ENCODE peak calls at places on chromosomes 12 and 14, in eight cellular contexts. E, G, M, F, X, R, D and U are unnamed samples. For H3K9me3, the result is how much of the 10 kb centered on the place peaks cover.

GRCh38 chr14:58774531-58774930 is 136.8 kb downstream of the DACT1 start:
- DNase-seq in E (no peak), F (no peak), M (no peak), R (no peak), G (no peak), X (no peak), D (no peak), U (no peak)

GRCh38 chr12:83168756-83169155 is 482.1 kb downstream of the TMTC2 start:
- DNase-seq in M (no peak), X (no peak), F (no peak), E (no peak), G (no peak), D (no peak), R (no peak), U (no peak)

GRCh38 chr12:106527356-106527755 is 55.4 kb upstream of the RFX4 start:
- DNase-seq in R (no peak), M (no peak), X (no peak), E (no peak), D (no peak), F (no peak), G (peak), U (no peak)

GRCh38 chr12:127115468-127116035 is 1151.4 kb upstream of the TMEM132C start:
- DNase-seq in E (no peak), G (no peak), R (no peak), M (no peak), X (no peak), F (no peak), D (no peak), U (no peak)

GRCh38 chr12:111248221-111248620 is 120.7 kb downstream of the PHETA1 start:
- DNase-seq in G (no peak), D (no peak), M (no peak), E (no peak), X (no peak), F (no peak), R (no peak), U (no peak)

GRCh38 chr12:66837311-66837627 is 158.4 kb upstream of the GRIP1 start:
- DNase-seq in G (no peak), X (no peak), E (no peak), R (no peak), M (no peak), F (no peak), D (no peak), U (no peak)

GRCh38 chr14:101352567-101352966 is 208.7 kb upstream of the DIO3 start:
- DNase-seq in X (no peak), E (no peak), M (no peak), R (no peak), F (no peak), G (no peak), D (peak), U (peak)

GRCh38 chr14:93464271-93464670 is 33.5 kb downstream of the UNC79 start:
- DNase-seq in R (no peak), X (no peak), E (no peak), D (no peak), G (no peak), F (no peak), M (no peak), U (no peak)

GRCh38 chr14:69013943-69014782 is 35.1 kb upstream of the ACTN1 start:
- DNase-seq in X (peak), F (no peak), E (peak), D (peak), R (peak), G (peak), M (no peak), U (peak)

GRCh38 chr12:13088503-13088902 is 15.0 kb downstream of the GSG1 start:
- DNase-seq in F (no peak), M (no peak), D (no peak), G (no peak), R (no peak), E (no peak), X (no peak), U (no peak)

GRCh38 chr12:93361159-93361919 is 16.4 kb upstream of the NUDT4 start:
- DNase-seq in G (peak), X (no peak), M (peak), D (no peak), R (no peak), F (no peak), E (no peak), U (no peak)

GRCh38 chr12:50619610-50619958 is 114.8 kb downstream of the DIP2B start:
- DNase-seq in G (no peak), X (no peak), D (no peak), F (no peak), E (no peak), R (no peak), M (no peak), U (no peak)

GRCh38 chr12:59587710-59588109 is 8.1 kb upstream of the SLC16A7 start:
- DNase-seq in X (no peak), M (no peak), R (no peak), E (no peak), G (no peak), D (no peak), F (no peak), U (no peak)

GRCh38 chr14:80275208-80275850 is 64.0 kb upstream of the DIO2 start:
- DNase-seq in D (no peak), F (no peak), E (no peak), G (peak), X (no peak), M (no peak), R (peak), U (no peak)

GRCh38 chr12:112380663-112381420 is 1.4 kb downstream of the HECTD4 start:
- DNase-seq in M (no peak), D (no peak), G (peak), E (no peak), F (no peak), R (peak), X (no peak), U (no peak)

GRCh38 chr12:50537538-50537919 is 32.7 kb downstream of the DIP2B start:
- DNase-seq in F (peak), G (peak), D (no peak), X (no peak), E (no peak), M (no peak), R (no peak), U (no peak)

GRCh38 chr14:95299271-95299670 is 20.4 kb downstream of the CLMN start:
- DNase-seq in G (no peak), M (no peak), R (no peak), X (no peak), D (no peak), F (no peak), E (no peak), U (no peak)

GRCh38 chr12:10543499-10543898 is 37.8 kb downstream of the EIF2S3B start:
- DNase-seq in G (no peak), D (no peak), E (no peak), F (no peak), R (no peak), M (no peak), X (no peak), U (no peak)

GRCh38 chr14:99312106-99312505 is 40.1 kb upstream of the BCL11B start:
- DNase-seq in X (no peak), E (no peak), F (no peak), D (no peak), R (no peak), M (no peak), G (no peak), U (no peak)

GRCh38 chr12:3089588-3089987 is 12.4 kb downstream of the TSPAN9 start:
- DNase-seq in E (no peak), M (no peak), X (no peak), R (no peak), D (no peak), G (no peak), F (no peak), U (no peak)

GRCh38 chr14:103825103-103825502 is 22.3 kb downstream of the PPP1R13B start:
- DNase-seq in E (no peak), M (no peak), G (no peak), R (no peak), F (no peak), D (no peak), X (no peak), U (no peak)

GRCh38 chr12:109445224-109445623 is 31.9 kb downstream of the KCTD10 start:
- DNase-seq in X (no peak), R (peak), F (no peak), E (no peak), G (peak), D (no peak), M (no peak), U (no peak)

GRCh38 chr14:70982204-70982603 is 74.9 kb downstream of the PCNX1 start:
- DNase-seq in X (no peak), R (no peak), G (no peak), D (no peak), E (no peak), F (no peak), M (no peak), U (no peak)

GRCh38 chr14:24145700-24146621 is at the start of gene PSME2:
- DNase-seq in G (peak), R (no peak), D (no peak), F (no peak), X (no peak), M (no peak), E (no peak), U (no peak)

GRCh38 chr14:30998100-30998706 is 27.2 kb upstream of the AP4S1 start:
- DNase-seq in D (no peak), E (no peak), F (no peak), X (no peak), R (no peak), M (no peak), G (no peak), U (no peak)

GRCh38 chr14:20624495-20625070 is 16.9 kb downstream of the OR6S1 start:
- DNase-seq in E (no peak), R (peak), X (no peak), G (peak), M (peak), F (no peak), D (peak), U (no peak)

GRCh38 chr12:56271031-56271430 is 4.3 kb downstream of the COQ10A start:
- DNase-seq in G (peak), R (peak), X (no peak), E (no peak), D (no peak), F (no peak), M (peak), U (no peak)

GRCh38 chr14:68391292-68392014 is 401.4 kb downstream of the ZFP36L1 start:
- DNase-seq in D (no peak), E (no peak), G (peak), F (no peak), M (no peak), X (no peak), R (peak), U (peak)

GRCh38 chr12:64976131-64976530 is 145.0 kb downstream of the WIF1 start:
- DNase-seq in X (no peak), F (no peak), M (no peak), R (no peak), E (no peak), G (no peak), D (no peak), U (no peak)

GRCh38 chr12:51814311-51815088 is 34.0 kb downstream of the FIGNL2 start:
- DNase-seq in F (no peak), R (peak), D (peak), G (peak), X (peak), E (peak), M (no peak), U (peak)

GRCh38 chr14:63770187-63770807 is 42.4 kb upstream of the SGPP1 start:
- DNase-seq in D (peak), E (no peak), M (no peak), R (peak), G (peak), F (peak), X (peak), U (peak)

GRCh38 chr14:75182820-75183219 is 6.4 kb upstream of the TMED10 start:
- DNase-seq in G (peak), D (no peak), R (peak), F (no peak), M (no peak), E (no peak), X (no peak), U (no peak)

GRCh38 chr12:71392521-71393145 is 47.0 kb upstream of the LGR5 start:
- DNase-seq in D (no peak), F (peak), X (no peak), R (peak), M (no peak), G (peak), E (no peak), U (no peak)

GRCh38 chr12:64633186-64633939 is 23.1 kb downstream of the RASSF3 start:
- DNase-seq in M (no peak), R (no peak), G (no peak), E (no peak), F (no peak), D (no peak), X (no peak), U (no peak)

GRCh38 chr12:1886396-1887008 is 31.9 kb downstream of the CACNA2D4 start:
- DNase-seq in F (no peak), D (no peak), E (no peak), R (no peak), M (no peak), G (no peak), X (no peak), U (peak)

GRCh38 chr12:1890119-1890703 is 28.2 kb downstream of the CACNA2D4 start:
- DNase-seq in M (no peak), D (no peak), X (peak), E (no peak), R (no peak), F (no peak), G (no peak), U (no peak)

GRCh38 chr12:1890810-1891209 is 27.6 kb downstream of the CACNA2D4 start:
- DNase-seq in E (no peak), X (no peak), M (no peak), F (no peak), G (no peak), R (no peak), D (no peak), U (no peak)

GRCh38 chr12:1885605-1886245 is 32.7 kb downstream of the CACNA2D4 start:
- DNase-seq in E (no peak), M (no peak), R (no peak), G (no peak), F (no peak), D (no peak), X (no peak), U (no peak)

GRCh38 chr12:1888923-1889322 is 29.5 kb downstream of the CACNA2D4 start:
- DNase-seq in M (no peak), D (no peak), G (no peak), F (no peak), R (no peak), E (no peak), X (no peak), U (no peak)
- H3K9me3 ChIP-seq in M (under half), D (under half), G (under half), F (under half), R (under half), E (under half), X (under half), U (under half)

DNA sequence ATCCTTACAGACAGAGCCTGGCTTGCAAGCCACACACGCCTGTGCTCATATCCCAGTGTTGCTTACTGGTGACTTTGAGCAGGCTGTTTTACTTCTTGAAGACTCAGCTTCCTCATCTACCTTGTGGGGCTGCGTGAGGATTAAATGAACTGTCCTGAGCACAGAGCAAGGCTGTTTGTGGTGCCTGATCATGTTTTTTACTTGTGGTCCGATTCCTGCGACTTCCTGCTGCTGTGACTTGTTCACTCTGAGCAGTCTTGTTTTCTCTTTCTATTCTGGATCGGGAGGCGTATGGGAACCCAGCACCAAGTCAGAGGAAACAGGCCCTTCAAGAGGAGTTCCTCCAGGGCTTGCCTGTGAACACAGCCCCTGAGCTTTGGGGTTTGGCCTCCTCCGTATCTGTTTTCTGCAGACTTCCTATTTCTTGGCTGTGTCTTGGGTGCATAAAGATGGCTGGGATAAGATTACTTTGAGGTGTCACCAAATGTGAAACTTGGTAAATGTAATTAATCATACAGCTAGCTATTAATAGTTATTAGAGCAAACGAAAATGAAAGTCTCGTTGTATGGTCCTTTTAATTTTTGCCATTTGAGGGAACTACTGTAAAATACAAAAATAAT is 251.7 kb downstream of the FOXN3 start:
- DNase-seq in E (no peak), G (peak), M (no peak), D (no peak), X (no peak), R (no peak), F (no peak), U (no peak)
- H3K9me3 ChIP-seq in E (under half), G (under half), M (under half), D (under half), X (under half), R (under half), F (under half), U (under half)

DNA sequence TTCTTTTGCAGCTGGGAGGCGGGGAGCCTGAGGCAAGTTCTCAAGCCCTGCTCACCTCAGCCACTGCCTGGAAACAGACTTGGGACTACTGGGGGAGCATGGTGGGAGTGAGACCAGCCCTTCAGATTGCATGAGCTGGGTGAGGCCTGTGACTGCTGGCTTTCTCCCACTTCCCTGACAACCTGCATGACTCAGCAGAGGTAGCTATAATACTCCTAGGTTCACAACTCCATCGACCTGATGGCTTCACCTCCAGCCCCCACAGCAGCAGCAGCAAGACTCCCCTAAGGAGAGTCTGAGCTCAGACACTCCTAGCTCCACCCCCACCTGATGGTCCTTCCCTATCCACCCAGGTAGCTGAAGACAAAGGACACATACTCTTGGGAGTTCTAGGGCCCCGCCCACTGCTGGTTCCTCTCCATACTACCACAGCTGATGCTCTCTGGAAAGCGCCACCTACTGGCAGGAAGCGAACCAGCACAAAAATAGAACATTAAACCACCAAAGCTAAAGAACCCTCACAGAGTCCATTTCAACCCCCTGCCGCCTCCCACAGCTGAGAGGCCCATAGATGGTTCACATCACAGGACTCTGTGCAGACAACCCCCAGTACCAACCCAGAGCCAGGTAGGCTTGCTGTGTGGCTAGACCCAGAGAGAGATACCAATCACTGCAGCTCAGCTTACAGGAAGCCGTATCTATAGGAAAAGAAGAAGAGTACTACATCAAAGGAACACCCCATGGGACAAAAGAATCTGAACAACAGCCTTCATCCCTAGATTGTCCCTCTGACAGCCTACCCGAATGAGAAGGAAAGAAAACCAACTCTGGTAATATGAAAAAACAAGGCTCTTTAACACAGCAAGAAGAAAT is 68.7 kb downstream of the RPAP3 start:
- DNase-seq in G (peak), X (peak), E (no peak), F (peak), R (peak), D (peak), M (no peak), U (peak)
- H3K9me3 ChIP-seq in G (under half), X (under half), E (under half), F (under half), R (under half), D (under half), M (under half), U (under half)

DNA sequence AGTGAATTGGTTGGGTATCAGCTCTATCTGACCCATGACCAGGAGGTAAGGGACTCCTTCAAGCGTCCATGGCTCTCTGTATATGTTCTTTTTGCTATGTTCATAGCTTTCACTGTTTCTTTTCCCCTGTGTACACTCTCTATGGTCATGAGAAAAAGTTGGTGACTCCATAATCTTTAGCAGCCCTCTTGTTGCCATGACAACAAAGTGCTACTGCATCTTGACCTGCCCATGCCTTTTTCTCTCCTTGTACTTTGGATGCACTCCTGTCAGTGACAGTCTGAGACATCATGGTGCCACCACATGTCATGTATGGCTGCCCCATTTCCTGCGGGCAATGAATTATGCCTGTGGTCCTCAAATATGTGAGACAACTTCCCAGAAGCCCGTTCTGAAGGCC is 280.2 kb downstream of the TMEM121 start:
- DNase-seq in F (no peak), M (no peak), E (no peak), X (no peak), D (no peak), G (no peak), R (no peak), U (no peak)
- H3K9me3 ChIP-seq in F (under half), M (under half), E (under half), X (under half), D (under half), G (under half), R (under half), U (under half)

DNA sequence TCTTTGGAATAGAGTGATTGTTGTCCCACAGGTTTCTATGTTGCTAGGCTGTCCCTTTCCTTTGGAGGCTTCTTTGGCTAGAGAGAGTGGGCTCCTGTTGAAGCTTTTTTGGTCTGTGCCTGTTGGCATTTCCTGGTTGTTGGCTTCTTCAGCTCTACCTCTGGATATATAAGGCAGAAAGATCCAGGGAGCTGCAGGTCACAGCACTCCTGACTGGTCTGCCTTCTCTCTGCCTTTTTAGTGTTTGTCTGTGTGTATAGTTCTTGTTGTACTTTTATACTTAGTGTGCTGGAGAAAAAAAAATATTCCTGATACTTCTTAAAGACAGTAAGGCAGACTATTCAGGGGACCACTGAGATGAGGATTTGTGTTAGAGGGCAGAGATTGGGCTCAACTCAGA is 202.7 kb downstream of the FBXL14 start:
- DNase-seq in X (no peak), D (no peak), M (no peak), R (no peak), E (no peak), G (no peak), F (peak), U (no peak)
- H3K9me3 ChIP-seq in X (under half), D (under half), M (under half), R (under half), E (under half), G (under half), F (under half), U (under half)

GRCh38 chr12:132940071-132940719 is 15.9 kb downstream of the ZNF605 start:
- DNase-seq in X (no peak), M (no peak), F (no peak), E (no peak), D (no peak), R (no peak), G (no peak), U (peak)

GRCh38 chr12:132942611-132943010 is 13.5 kb downstream of the ZNF605 start:
- DNase-seq in F (no peak), M (no peak), X (no peak), D (no peak), E (no peak), R (no peak), G (no peak), U (no peak)

GRCh38 chr12:132936163-132936562 is 19.9 kb downstream of the ZNF605 start:
- DNase-seq in F (no peak), X (no peak), G (no peak), M (no peak), R (no peak), D (no peak), E (no peak), U (no peak)

GRCh38 chr12:132941336-132941954 is 14.7 kb downstream of the ZNF605 start:
- DNase-seq in E (no peak), D (no peak), X (no peak), F (no peak), R (no peak), G (no peak), M (no peak), U (no peak)

GRCh38 chr12:132937476-132937875 is 18.6 kb downstream of the ZNF605 start:
- DNase-seq in M (no peak), G (no peak), E (no peak), D (no peak), X (no peak), F (no peak), R (no peak), U (no peak)
- H3K9me3 ChIP-seq in M (under half), G (under half), E (under half), D (half or more), X (under half), F (under half), R (half or more), U (under half)